ENCODE peak calls at places on chromosomes 7 and 10, in seven cellular contexts. H, I, Z, J, V, G and Y are unnamed samples.

GRCh38 chr7:32518534-32519140 is 23.3 kb downstream of the AVL9 start:
- DNase-seq in Z (no peak), V (no peak), J (no peak), I (peak), H (no peak), G (no peak), Y (no peak)

GRCh38 chr7:12653127-12653917 is 34.1 kb upstream of the ARL4A start:
- DNase-seq in G (no peak), V (no peak), J (no peak), H (no peak), Z (no peak), I (peak), Y (no peak)

GRCh38 chr7:56026538-56026937 is 24.7 kb downstream of the PSPH start:
- DNase-seq in I (no peak), J (no peak), H (no peak), V (no peak), Z (no peak), G (no peak), Y (no peak)

GRCh38 chr7:90298145-90299038 is 22.7 kb downstream of the FAM237B start:
- DNase-seq in Z (peak), J (no peak), G (peak), H (no peak), I (peak), V (no peak), Y (no peak)

GRCh38 chr10:26090762-26091161 is 125.8 kb upstream of the GAD2 start:
- DNase-seq in I (no peak), V (no peak), J (no peak), G (peak), Z (no peak), H (no peak), Y (no peak)

GRCh38 chr7:142481548-142481947 is 223.7 kb upstream of the PRSS58 start:
- DNase-seq in I (peak), G (no peak), V (no peak), Z (no peak), J (no peak), H (no peak), Y (no peak)

GRCh38 chr10:6019796-6020195 is 42.4 kb downstream of the IL2RA start:
- DNase-seq in G (no peak), Z (no peak), H (no peak), I (no peak), J (no peak), V (no peak), Y (no peak)

GRCh38 chr10:66519616-66520015 is 406.2 kb upstream of the LRRTM3 start:
- DNase-seq in H (no peak), J (no peak), G (no peak), Z (no peak), I (no peak), V (no peak), Y (no peak)

GRCh38 chr10:102452672-102453340 is 1.5 kb upstream of the C10orf95 start:
- DNase-seq in G (no peak), V (peak), I (peak), H (no peak), J (no peak), Z (peak), Y (no peak)

GRCh38 chr10:52623761-52624160 is 148.8 kb downstream of the MBL2 start:
- DNase-seq in J (no peak), Z (no peak), G (no peak), V (no peak), I (no peak), H (no peak), Y (no peak)

GRCh38 chr7:151028948-151029501 is 775 bp downstream of the ABCB8 start:
- DNase-seq in Z (no peak), G (no peak), V (no peak), J (no peak), H (no peak), I (no peak), Y (no peak)

GRCh38 chr7:37690206-37690605 is 6.6 kb downstream of the GPR141 start:
- DNase-seq in I (no peak), H (no peak), J (no peak), Z (no peak), G (no peak), V (no peak), Y (no peak)

GRCh38 chr10:94546058-94546595 is 539 bp downstream of the HELLS start:
- DNase-seq in H (no peak), Z (peak), J (no peak), V (no peak), G (peak), I (peak), Y (no peak)